ENCODE peak calls at places on chromosomes 5 and 9, in six cellular contexts. F, M, P, X, Y and Q are unnamed samples.
A peak's percentile ranks its signal among the peaks of the same experiment; 100 is the strongest.

GRCh38 chr5:463952-464351 is 21.0 kb downstream of the EXOC3 start:
- DNase-seq in F (peak; percentile 75), M (no peak), P (peak; percentile 49), X (no peak), Y (no peak), Q (no peak)

GRCh38 chr5:1273745-1274144 is 21.1 kb downstream of the TERT start:
- DNase-seq in F (no peak), M (no peak), P (no peak), X (no peak), Y (no peak), Q (no peak)

GRCh38 chr5:149289307-149289706 is 17.6 kb downstream of the AFAP1L1 start:
- DNase-seq in F (no peak), M (no peak), P (no peak), X (no peak), Y (no peak), Q (no peak)

GRCh38 chr5:123125172-123125508 is 36.1 kb downstream of the PRDM6 start:
- DNase-seq in F (no peak), M (no peak), P (no peak), X (peak; percentile 39), Y (no peak), Q (no peak)

GRCh38 chr5:106873558-106873957 is 797.2 kb downstream of the EFNA5 start:
- DNase-seq in F (no peak), M (no peak), P (no peak), X (no peak), Y (no peak), Q (no peak)

GRCh38 chr9:121929893-121930875 is 162.9 kb downstream of the TTLL11 start:
- DNase-seq in F (no peak), M (peak; percentile 82), P (no peak), X (no peak), Y (no peak), Q (no peak)

GRCh38 chr5:145778144-145778900 is 56.8 kb downstream of the PRELID2 start:
- DNase-seq in F (no peak), M (no peak), P (peak; percentile 50), X (no peak), Y (no peak), Q (no peak)

GRCh38 chr5:174428895-174429294 is 295.5 kb upstream of the MSX2 start:
- DNase-seq in F (no peak), M (no peak), P (no peak), X (no peak), Y (no peak), Q (no peak)

GRCh38 chr5:143509758-143510221 is 106.3 kb upstream of the NR3C1 start:
- DNase-seq in F (no peak), M (no peak), P (no peak), X (no peak), Y (peak; percentile 26), Q (no peak)

GRCh38 chr9:80400624-80401230 is 829.0 kb downstream of the TLE4 start:
- DNase-seq in F (no peak), M (no peak), P (no peak), X (no peak), Y (no peak), Q (no peak)

GRCh38 chr5:125044491-125045282 is 298.2 kb upstream of the ZNF608 start:
- DNase-seq in F (no peak), M (no peak), P (no peak), X (peak; percentile 64), Y (no peak), Q (no peak)

GRCh38 chr5:111282798-111283197 is 58.6 kb downstream of the CAMK4 start:
- DNase-seq in F (no peak), M (no peak), P (no peak), X (no peak), Y (no peak), Q (no peak)

DNA sequence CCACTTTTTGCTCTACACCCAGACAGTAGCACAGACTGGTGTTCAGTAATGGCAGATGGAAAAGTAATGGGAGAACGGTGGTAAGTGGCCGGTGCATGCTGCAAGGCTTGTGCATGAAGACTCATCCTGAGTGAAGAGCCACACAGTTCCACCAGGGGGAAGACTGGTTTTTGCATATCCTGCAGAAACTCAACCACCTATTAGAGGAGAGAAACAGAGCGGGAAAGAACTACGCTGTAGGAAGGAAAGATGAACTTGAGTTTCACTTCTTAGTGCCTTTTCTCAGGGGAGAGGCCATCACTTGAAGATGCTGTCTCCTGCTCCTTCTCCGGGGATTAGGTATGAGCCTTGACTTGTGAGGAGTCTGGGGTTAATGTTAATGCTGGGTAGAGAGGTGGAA is 9.4 kb upstream of the PRSS3 start:
- DNase-seq in F (no peak), M (no peak), P (no peak), X (peak; percentile 68), Y (no peak), Q (no peak)
- TF ChIP-seq CTCF in F (no peak), M (peak; percentile 52), P (no peak), X (peak; percentile 65), Y (no peak), Q (peak; percentile 24)

DNA sequence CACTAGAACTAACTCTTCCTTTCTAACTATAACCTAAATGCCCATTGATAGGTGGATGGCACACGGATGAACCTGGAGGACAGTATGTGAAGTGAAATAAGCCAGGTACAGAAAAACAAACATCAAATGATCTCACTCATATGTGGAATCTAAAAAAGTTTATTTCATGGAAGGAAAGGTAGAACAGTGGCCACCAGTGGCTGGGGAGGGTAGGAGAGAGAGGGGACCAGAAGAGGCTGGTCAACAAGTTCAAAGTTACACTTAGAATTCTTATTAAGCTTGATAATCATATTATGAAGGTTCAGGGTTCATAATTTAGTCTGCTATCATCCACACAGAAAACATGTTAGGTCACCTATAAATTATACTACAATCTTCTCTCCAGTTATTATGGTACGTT is 107.6 kb upstream of the SLC12A2 start:
- DNase-seq in F (no peak), M (no peak), P (no peak), X (no peak), Y (no peak), Q (no peak)
- TF ChIP-seq CTCF in F (no peak), M (peak; percentile 31), P (no peak), X (peak; percentile 20), Y (no peak), Q (no peak)

GRCh38 chr5:139638736-139639618 is 9.2 kb upstream of the CXXC5 start:
- DNase-seq in F (no peak), M (no peak), P (no peak), X (no peak), Y (peak; percentile 37), Q (no peak)

GRCh38 chr5:139636975-139637408 is 11.2 kb upstream of the CXXC5 start:
- DNase-seq in F (peak; percentile 53), M (no peak), P (no peak), X (no peak), Y (peak; percentile 48), Q (no peak)

GRCh38 chr5:139636207-139636792 is 11.8 kb upstream of the CXXC5 start:
- DNase-seq in F (peak; percentile 92), M (no peak), P (no peak), X (no peak), Y (peak; percentile 88), Q (no peak)

GRCh38 chr5:139638090-139638735 is 9.9 kb upstream of the CXXC5 start:
- DNase-seq in F (peak; percentile 76), M (no peak), P (peak; percentile 92), X (peak; percentile 64), Y (peak; percentile 58), Q (no peak)

GRCh38 chr5:139637438-139638089 is 10.6 kb upstream of the CXXC5 start:
- DNase-seq in F (peak; percentile 93), M (peak; percentile 84), P (peak; percentile 92), X (peak; percentile 80), Y (peak; percentile 81), Q (no peak)
- TF ChIP-seq CTCF in F (peak; percentile 21), M (peak; percentile 32), P (peak; percentile 47), X (peak; percentile 22), Y (peak; percentile 34), Q (peak; percentile 28)

GRCh38 chr9:127633216-127633615 is 21.1 kb downstream of the STXBP1 start:
- DNase-seq in F (no peak), M (no peak), P (no peak), X (no peak), Y (no peak), Q (no peak)

GRCh38 chr9:127626752-127627493 is 14.8 kb downstream of the STXBP1 start:
- DNase-seq in F (no peak), M (no peak), P (no peak), X (no peak), Y (no peak), Q (no peak)

GRCh38 chr9:127627494-127627855 is 15.4 kb downstream of the STXBP1 start:
- DNase-seq in F (no peak), M (no peak), P (no peak), X (no peak), Y (no peak), Q (no peak)

GRCh38 chr9:127628644-127629467 is 16.8 kb downstream of the STXBP1 start:
- DNase-seq in F (no peak), M (no peak), P (no peak), X (no peak), Y (no peak), Q (no peak)

GRCh38 chr9:127629468-127630081 is 17.5 kb downstream of the STXBP1 start:
- DNase-seq in F (no peak), M (no peak), P (no peak), X (peak; percentile 58), Y (no peak), Q (no peak)
- TF ChIP-seq CTCF in F (no peak), M (peak; percentile 55), P (no peak), X (peak; percentile 49), Y (no peak), Q (no peak)

GRCh38 chr5:112691758-112692157 is 45.9 kb upstream of the APC start:
- DNase-seq in F (no peak), M (peak; percentile 50), P (no peak), X (peak; percentile 55), Y (peak; percentile 25), Q (no peak)
- TF ChIP-seq CTCF in F (no peak), M (peak; percentile 55), P (no peak), X (peak; percentile 49), Y (no peak), Q (peak; percentile 20)